ENCODE peak calls at places on chromosomes 4 and X, in four cellular contexts. W is mesenchymal stem cell, K is kidney, Q is PC-3. N is an unnamed sample.

GRCh38 chr4:140359571-140360427 is 13.6 kb upstream of the SCOC start:
- DNase-seq in W (peak), K (no peak), Q (peak), N (peak)

GRCh38 chrX:74535633-74536141 is 78.7 kb downstream of the RLIM start:
- DNase-seq in Q (peak), K (peak), W (peak), N (peak)

GRCh38 chrX:50098749-50099148 is 102.1 kb downstream of the AKAP4 start:
- DNase-seq in Q (no peak), K (no peak), W (no peak), N (no peak)

GRCh38 chr4:152485726-152486276 is 50.1 kb downstream of the FBXW7 start:
- DNase-seq in W (peak), K (no peak), Q (peak), N (no peak)

GRCh38 chrX:109732780-109733657 is at the start of gene ACSL4:
- DNase-seq in K (peak), Q (peak), W (peak), N (peak)

GRCh38 chr4:110840221-110840654 is 217.4 kb upstream of the PITX2 start:
- DNase-seq in W (no peak), K (no peak), Q (peak), N (no peak)

GRCh38 chrX:19673334-19674040 is 158.2 kb upstream of the MAP3K15 start:
- DNase-seq in Q (peak), K (peak), W (peak), N (peak)

GRCh38 chrX:2696698-2697215 is 5.7 kb downstream of the CD99 start:
- DNase-seq in Q (peak), W (peak), K (no peak), N (no peak)

GRCh38 chr4:472881-473574 is 25.9 kb downstream of the ZNF721 start:
- DNase-seq in W (peak), Q (no peak), K (no peak), N (peak)

GRCh38 chr4:1403177-1403583 is 3.1 kb downstream of the NKX1-1 start:
- DNase-seq in K (peak), W (no peak), Q (no peak), N (no peak)

GRCh38 chr4:8258813-8259212 is 10.7 kb upstream of the HTRA3 start:
- DNase-seq in W (no peak), K (no peak), Q (no peak), N (no peak)

GRCh38 chr4:8262637-8263322 is 6.8 kb upstream of the HTRA3 start:
- DNase-seq in Q (no peak), W (no peak), K (no peak), N (no peak)

GRCh38 chr4:8259743-8260430 is 9.7 kb upstream of the HTRA3 start:
- DNase-seq in Q (no peak), K (no peak), W (no peak), N (no peak)

GRCh38 chr4:8261851-8262535 is 7.6 kb upstream of the HTRA3 start:
- DNase-seq in K (no peak), Q (no peak), W (peak), N (no peak)

DNA sequence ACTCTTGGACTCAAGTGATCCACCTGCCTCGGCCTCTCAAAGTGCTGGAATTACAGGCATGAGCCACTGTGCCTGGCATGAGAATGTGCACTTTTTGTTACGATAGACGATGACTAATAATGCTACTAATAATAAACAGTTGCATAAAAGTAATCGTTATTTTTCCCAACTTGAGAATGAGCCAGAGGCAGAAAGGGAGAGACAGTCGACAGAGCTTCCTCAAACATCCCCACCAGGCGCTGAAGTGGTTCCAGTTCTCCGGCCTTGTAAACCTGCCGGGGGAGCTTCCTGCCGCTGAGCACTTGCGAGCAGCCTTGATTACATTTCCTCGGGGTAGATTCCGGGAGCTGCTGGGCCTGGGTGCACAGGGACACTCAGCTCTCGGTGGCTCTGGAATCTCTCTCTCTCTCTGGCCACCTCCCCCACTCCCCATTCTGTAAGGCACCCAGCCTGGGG is 8.9 kb upstream of the HTRA3 start:
- DNase-seq in K (no peak), Q (peak), W (peak), N (peak)
- H3K9ac ChIP-seq in K (no peak), Q (no peak), W (peak), N (no peak)

GRCh38 chrX:141714680-141715079 is 16.1 kb upstream of the SPANXD start:
- DNase-seq in W (no peak), Q (no peak), K (no peak), N (no peak)
- H3K9ac ChIP-seq in W (no peak), Q (no peak), K (no peak), N (no peak)

DNA sequence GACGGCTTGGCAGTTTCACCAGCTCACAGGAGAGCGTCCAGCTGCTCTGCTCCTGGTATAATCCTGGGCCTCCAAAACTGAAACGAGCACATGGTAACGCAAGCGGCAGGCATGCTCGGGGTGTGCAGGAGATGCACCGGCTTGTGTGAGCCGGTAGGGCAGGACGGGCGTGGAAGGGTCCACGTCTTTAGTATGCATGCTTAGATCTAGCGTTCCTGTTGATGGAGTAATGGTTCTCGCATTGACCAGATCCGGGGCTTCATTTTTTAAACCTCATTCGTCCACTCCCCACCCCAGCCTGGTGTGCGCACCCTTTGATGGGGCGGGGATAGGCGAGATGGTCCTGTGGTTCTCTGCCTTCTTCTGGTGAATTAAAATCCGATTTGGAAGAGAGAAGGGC is 39.7 kb downstream of the FAM149A start:
- DNase-seq in W (peak), K (no peak), Q (peak), N (peak)
- H3K9ac ChIP-seq in W (peak), K (no peak), Q (no peak), N (peak)

GRCh38 chr4:42150653-42151567 is 1.5 kb downstream of the BEND4 start:
- DNase-seq in K (peak), W (peak), Q (no peak), N (peak)

GRCh38 chr4:42151568-42152506 is 618 bp downstream of the BEND4 start:
- DNase-seq in Q (no peak), W (no peak), K (peak), N (peak)

GRCh38 chr4:42149004-42149403 is 3.5 kb downstream of the BEND4 start:
- DNase-seq in K (no peak), W (no peak), Q (no peak), N (no peak)

GRCh38 chr4:42148453-42148852 is 4.0 kb downstream of the BEND4 start:
- DNase-seq in Q (no peak), W (no peak), K (no peak), N (no peak)

GRCh38 chr4:42152507-42153504 is at the start of gene BEND4:
- DNase-seq in W (no peak), K (no peak), Q (no peak), N (peak)
- H3K9ac ChIP-seq in W (no peak), K (no peak), Q (no peak), N (peak)

GRCh38 chrX:370963-371745 is 15.6 kb downstream of the PPP2R3B start:
- DNase-seq in W (no peak), Q (no peak), K (peak), N (no peak)

GRCh38 chrX:373641-374471 is 12.9 kb downstream of the PPP2R3B start:
- DNase-seq in W (peak), Q (no peak), K (no peak), N (peak)

GRCh38 chrX:374566-374965 is 12.1 kb downstream of the PPP2R3B start:
- DNase-seq in Q (no peak), W (peak), K (no peak), N (no peak)

GRCh38 chrX:371907-372306 is 14.8 kb downstream of the PPP2R3B start:
- DNase-seq in W (no peak), K (peak), Q (no peak), N (no peak)

DNA sequence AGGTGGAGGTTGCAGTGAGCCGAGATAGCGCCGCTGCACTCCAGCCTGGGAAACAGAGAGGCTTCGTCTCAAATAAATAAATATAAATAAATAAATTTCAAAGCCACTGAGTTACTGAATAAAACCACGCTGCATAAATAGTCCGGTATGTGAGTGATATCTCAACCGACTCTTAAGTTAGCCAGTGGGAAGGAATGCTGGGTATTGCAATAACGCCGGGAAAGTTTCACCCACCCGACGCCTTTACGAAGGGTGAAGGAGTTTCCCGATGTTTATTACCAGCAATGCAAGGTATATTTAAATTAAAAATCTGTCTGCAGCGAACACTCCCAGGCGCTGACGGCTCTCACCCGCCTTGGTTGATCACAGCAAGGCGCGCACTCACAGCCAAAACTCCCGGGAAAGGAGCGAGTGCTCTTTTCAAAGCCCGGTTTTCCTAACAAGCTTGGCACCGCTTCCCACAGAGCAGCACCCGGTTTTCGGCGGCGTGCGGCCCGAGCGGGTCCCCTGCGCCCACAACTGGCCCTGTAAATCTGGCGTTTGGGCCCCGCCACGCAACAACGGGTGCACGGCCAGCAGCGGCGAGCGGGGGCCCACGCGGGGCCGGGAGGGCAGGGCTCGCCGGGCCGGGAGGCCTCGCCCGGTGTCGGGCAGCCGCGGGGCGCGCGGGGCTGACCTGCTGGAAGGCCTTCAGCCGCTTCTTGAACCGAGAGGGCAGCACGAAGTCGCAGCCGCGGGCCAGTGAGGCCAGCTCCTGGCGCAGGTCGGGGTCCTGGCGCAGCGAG is 13.7 kb downstream of the PPP2R3B start:
- DNase-seq in W (peak), Q (no peak), K (peak), N (no peak)
- H3K9ac ChIP-seq in W (no peak), Q (no peak), K (no peak), N (peak)

N was measured in mesendoderm.